ENCODE peak calls at places on chromosomes 16 and 17, in ten cellular contexts. One of them, this sample, is unnamed.

GRCh38 chr17:5911919-5912318 is 158.3 kb upstream of the WSCD1 start:
- DNase-seq in breast epithelium: no peak
- DNase-seq in sigmoid colon: no peak
- DNase-seq in transverse colon: no peak
- DNase-seq in spleen: no peak
- DNase-seq in GM12891: no peak
- DNase-seq in stomach: no peak
- DNase-seq in prostate gland: no peak
- DNase-seq in GM12878: no peak
- DNase-seq in GM12892: no peak
- DNase-seq in this sample: no peak

GRCh38 chr16:78292726-78293380 is 193.4 kb downstream of the WWOX start:
- DNase-seq in prostate gland: no peak
- DNase-seq in stomach: no peak
- DNase-seq in sigmoid colon: no peak
- DNase-seq in GM12892: no peak
- DNase-seq in breast epithelium: peak
- DNase-seq in spleen: no peak
- DNase-seq in GM12878: no peak
- DNase-seq in GM12891: no peak
- DNase-seq in transverse colon: no peak
- DNase-seq in this sample: no peak

GRCh38 chr16:71474864-71475263 is 12.8 kb upstream of the ZNF23 start:
- DNase-seq in prostate gland: no peak
- DNase-seq in sigmoid colon: no peak
- DNase-seq in GM12878: no peak
- DNase-seq in transverse colon: no peak
- DNase-seq in GM12891: no peak
- DNase-seq in spleen: no peak
- DNase-seq in breast epithelium: no peak
- DNase-seq in GM12892: no peak
- DNase-seq in stomach: no peak
- DNase-seq in this sample: no peak

GRCh38 chr16:17299790-17300189 is 171.0 kb downstream of the XYLT1 start:
- DNase-seq in GM12892: no peak
- DNase-seq in transverse colon: no peak
- DNase-seq in prostate gland: no peak
- DNase-seq in spleen: no peak
- DNase-seq in GM12878: no peak
- DNase-seq in sigmoid colon: no peak
- DNase-seq in GM12891: no peak
- DNase-seq in breast epithelium: no peak
- DNase-seq in stomach: no peak
- DNase-seq in this sample: no peak

GRCh38 chr16:62190426-62190825 is 154.2 kb upstream of the CDH8 start:
- DNase-seq in stomach: no peak
- DNase-seq in spleen: no peak
- DNase-seq in sigmoid colon: no peak
- DNase-seq in GM12891: no peak
- DNase-seq in breast epithelium: no peak
- DNase-seq in transverse colon: no peak
- DNase-seq in prostate gland: no peak
- DNase-seq in GM12892: no peak
- DNase-seq in GM12878: no peak
- DNase-seq in this sample: no peak

GRCh38 chr17:58969612-58970011 is 137.1 kb downstream of the TRIM37 start:
- DNase-seq in spleen: no peak
- DNase-seq in sigmoid colon: no peak
- DNase-seq in GM12878: no peak
- DNase-seq in transverse colon: no peak
- DNase-seq in GM12892: no peak
- DNase-seq in stomach: no peak
- DNase-seq in GM12891: no peak
- DNase-seq in prostate gland: no peak
- DNase-seq in breast epithelium: no peak
- DNase-seq in this sample: no peak

GRCh38 chr16:566475-567361 is at the start of gene NHLRC4:
- DNase-seq in sigmoid colon: peak
- DNase-seq in transverse colon: peak
- DNase-seq in prostate gland: peak
- DNase-seq in GM12891: peak
- DNase-seq in spleen: peak
- DNase-seq in stomach: peak
- DNase-seq in breast epithelium: no peak
- DNase-seq in GM12892: peak
- DNase-seq in GM12878: no peak
- DNase-seq in this sample: no peak

GRCh38 chr17:61970030-61970429 is 42.2 kb upstream of the INTS2 start:
- DNase-seq in transverse colon: no peak
- DNase-seq in spleen: no peak
- DNase-seq in prostate gland: no peak
- DNase-seq in GM12891: no peak
- DNase-seq in breast epithelium: no peak
- DNase-seq in GM12878: no peak
- DNase-seq in sigmoid colon: no peak
- DNase-seq in GM12892: no peak
- DNase-seq in stomach: no peak
- DNase-seq in this sample: no peak

GRCh38 chr16:70804153-70804728 is 3.3 kb upstream of the VAC14 start:
- DNase-seq in stomach: no peak
- DNase-seq in GM12892: no peak
- DNase-seq in breast epithelium: no peak
- DNase-seq in prostate gland: no peak
- DNase-seq in GM12878: no peak
- DNase-seq in GM12891: no peak
- DNase-seq in transverse colon: no peak
- DNase-seq in sigmoid colon: no peak
- DNase-seq in spleen: no peak
- DNase-seq in this sample: no peak

GRCh38 chr16:28289106-28289505 is 3.2 kb upstream of the SBK1 start:
- DNase-seq in spleen: no peak
- DNase-seq in sigmoid colon: no peak
- DNase-seq in GM12892: no peak
- DNase-seq in stomach: no peak
- DNase-seq in GM12878: no peak
- DNase-seq in prostate gland: no peak
- DNase-seq in transverse colon: no peak
- DNase-seq in breast epithelium: no peak
- DNase-seq in GM12891: no peak
- DNase-seq in this sample: no peak

GRCh38 chr17:12180644-12181261 is 160.1 kb downstream of the MAP2K4 start:
- DNase-seq in GM12891: no peak
- DNase-seq in spleen: no peak
- DNase-seq in transverse colon: peak
- DNase-seq in sigmoid colon: no peak
- DNase-seq in stomach: no peak
- DNase-seq in GM12878: peak
- DNase-seq in GM12892: no peak
- DNase-seq in prostate gland: peak
- DNase-seq in breast epithelium: no peak
- DNase-seq in this sample: no peak

GRCh38 chr16:65618335-65618734 is 496.5 kb upstream of the CDH11 start:
- DNase-seq in GM12892: no peak
- DNase-seq in GM12878: no peak
- DNase-seq in spleen: no peak
- DNase-seq in stomach: no peak
- DNase-seq in prostate gland: no peak
- DNase-seq in GM12891: no peak
- DNase-seq in transverse colon: no peak
- DNase-seq in sigmoid colon: no peak
- DNase-seq in breast epithelium: no peak
- DNase-seq in this sample: no peak

GRCh38 chr16:48734220-48734619 is 124.2 kb upstream of the N4BP1 start:
- DNase-seq in spleen: no peak
- DNase-seq in breast epithelium: no peak
- DNase-seq in GM12891: no peak
- DNase-seq in GM12892: no peak
- DNase-seq in transverse colon: no peak
- DNase-seq in stomach: no peak
- DNase-seq in prostate gland: no peak
- DNase-seq in sigmoid colon: no peak
- DNase-seq in GM12878: no peak
- DNase-seq in this sample: no peak

GRCh38 chr17:73228748-73229236 is 32.9 kb downstream of the CPSF4L start:
- DNase-seq in prostate gland: peak
- DNase-seq in breast epithelium: peak
- DNase-seq in GM12892: peak
- DNase-seq in transverse colon: peak
- DNase-seq in GM12878: no peak
- DNase-seq in spleen: no peak
- DNase-seq in stomach: peak
- DNase-seq in sigmoid colon: peak
- DNase-seq in GM12891: peak
- DNase-seq in this sample: peak

GRCh38 chr16:25093208-25094061 is 18.1 kb upstream of the LCMT1 start:
- DNase-seq in stomach: no peak
- DNase-seq in GM12891: no peak
- DNase-seq in sigmoid colon: no peak
- DNase-seq in prostate gland: no peak
- DNase-seq in spleen: no peak
- DNase-seq in breast epithelium: no peak
- DNase-seq in GM12878: no peak
- DNase-seq in transverse colon: no peak
- DNase-seq in GM12892: no peak
- DNase-seq in this sample: no peak

DNA sequence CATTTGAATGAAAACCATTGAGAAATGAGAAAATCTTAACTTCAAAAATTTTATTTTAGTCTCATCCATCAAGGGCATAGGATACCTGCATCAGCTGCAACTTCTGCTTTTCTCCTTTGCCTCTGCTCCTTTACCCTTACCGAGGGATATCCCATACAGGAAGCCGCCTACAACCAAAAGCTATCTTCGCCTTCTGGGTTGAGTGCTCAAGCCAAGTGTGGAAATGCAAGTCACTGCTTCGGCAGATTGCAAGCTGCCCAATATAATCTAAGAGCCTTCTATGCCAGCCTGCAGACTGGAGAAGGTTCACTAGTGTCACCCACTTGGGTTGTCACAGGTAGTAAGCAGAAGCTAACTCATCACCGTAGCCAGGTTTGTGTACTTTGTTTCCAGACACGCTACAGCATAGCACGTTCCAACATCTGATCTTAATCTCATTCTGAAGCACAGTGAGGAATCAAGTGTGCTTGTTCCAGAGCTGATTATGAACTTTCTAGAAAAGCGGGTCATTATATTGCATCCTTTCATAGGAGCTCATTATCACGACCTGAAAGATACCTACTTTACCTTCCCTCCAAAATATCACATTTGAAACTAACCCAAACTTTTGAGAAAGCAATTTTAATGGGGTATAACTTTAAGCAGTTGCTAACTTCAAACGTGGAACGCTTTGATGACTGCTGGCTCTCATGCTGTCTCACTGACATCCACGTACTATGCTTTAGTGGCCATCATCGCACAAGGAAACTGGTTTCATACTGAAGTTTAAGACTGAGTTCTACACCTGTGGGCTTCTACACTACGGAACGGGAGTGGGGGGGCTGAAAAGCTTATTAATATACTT is 8.0 kb upstream of the UNK start:
- DNase-seq in GM12878: no peak
- DNase-seq in breast epithelium: no peak
- DNase-seq in stomach: no peak
- DNase-seq in transverse colon: no peak
- DNase-seq in spleen: peak
- DNase-seq in prostate gland: no peak
- DNase-seq in sigmoid colon: peak
- DNase-seq in GM12891: no peak
- DNase-seq in GM12892: no peak
- DNase-seq in this sample: peak
- TF ChIP-seq POLR2AphosphoS5 in GM12878: peak
- TF ChIP-seq POLR2AphosphoS5 in breast epithelium: peak
- TF ChIP-seq POLR2AphosphoS5 in stomach: peak
- TF ChIP-seq POLR2AphosphoS5 in transverse colon: no peak
- TF ChIP-seq POLR2AphosphoS5 in spleen: no peak
- TF ChIP-seq POLR2AphosphoS5 in prostate gland: peak
- TF ChIP-seq POLR2AphosphoS5 in sigmoid colon: no peak
- TF ChIP-seq POLR2AphosphoS5 in GM12891: peak
- TF ChIP-seq POLR2AphosphoS5 in GM12892: peak
- TF ChIP-seq POLR2AphosphoS5 in this sample: no peak

GRCh38 chr17:76643553-76644148 is at the start of gene ST6GALNAC1:
- DNase-seq in GM12892: no peak
- DNase-seq in stomach: peak
- DNase-seq in GM12891: no peak
- DNase-seq in breast epithelium: no peak
- DNase-seq in transverse colon: peak
- DNase-seq in sigmoid colon: peak
- DNase-seq in GM12878: no peak
- DNase-seq in spleen: no peak
- DNase-seq in prostate gland: peak
- DNase-seq in this sample: peak
- TF ChIP-seq POLR2A in GM12892: no peak
- TF ChIP-seq POLR2A in stomach: no peak
- TF ChIP-seq POLR2A in GM12891: no peak
- TF ChIP-seq POLR2A in breast epithelium: no peak
- TF ChIP-seq POLR2A in transverse colon: peak
- TF ChIP-seq POLR2A in sigmoid colon: no peak
- TF ChIP-seq POLR2A in GM12878: no peak
- TF ChIP-seq POLR2A in spleen: no peak
- TF ChIP-seq POLR2A in prostate gland: peak
- TF ChIP-seq POLR2A in this sample: no peak

GRCh38 chr17:15307686-15308085 is 33.7 kb downstream of the TEKT3 start:
- DNase-seq in GM12878: no peak
- DNase-seq in GM12892: no peak
- DNase-seq in prostate gland: no peak
- DNase-seq in breast epithelium: no peak
- DNase-seq in transverse colon: peak
- DNase-seq in stomach: no peak
- DNase-seq in GM12891: no peak
- DNase-seq in sigmoid colon: peak
- DNase-seq in spleen: no peak
- DNase-seq in this sample: no peak
- TF ChIP-seq POLR2AphosphoS5 in GM12878: no peak
- TF ChIP-seq POLR2AphosphoS5 in GM12892: no peak
- TF ChIP-seq POLR2AphosphoS5 in prostate gland: no peak
- TF ChIP-seq POLR2AphosphoS5 in breast epithelium: no peak
- TF ChIP-seq POLR2AphosphoS5 in transverse colon: peak
- TF ChIP-seq POLR2AphosphoS5 in stomach: no peak
- TF ChIP-seq POLR2AphosphoS5 in GM12891: no peak
- TF ChIP-seq POLR2AphosphoS5 in sigmoid colon: peak
- TF ChIP-seq POLR2AphosphoS5 in spleen: no peak
- TF ChIP-seq POLR2AphosphoS5 in this sample: no peak

DNA sequence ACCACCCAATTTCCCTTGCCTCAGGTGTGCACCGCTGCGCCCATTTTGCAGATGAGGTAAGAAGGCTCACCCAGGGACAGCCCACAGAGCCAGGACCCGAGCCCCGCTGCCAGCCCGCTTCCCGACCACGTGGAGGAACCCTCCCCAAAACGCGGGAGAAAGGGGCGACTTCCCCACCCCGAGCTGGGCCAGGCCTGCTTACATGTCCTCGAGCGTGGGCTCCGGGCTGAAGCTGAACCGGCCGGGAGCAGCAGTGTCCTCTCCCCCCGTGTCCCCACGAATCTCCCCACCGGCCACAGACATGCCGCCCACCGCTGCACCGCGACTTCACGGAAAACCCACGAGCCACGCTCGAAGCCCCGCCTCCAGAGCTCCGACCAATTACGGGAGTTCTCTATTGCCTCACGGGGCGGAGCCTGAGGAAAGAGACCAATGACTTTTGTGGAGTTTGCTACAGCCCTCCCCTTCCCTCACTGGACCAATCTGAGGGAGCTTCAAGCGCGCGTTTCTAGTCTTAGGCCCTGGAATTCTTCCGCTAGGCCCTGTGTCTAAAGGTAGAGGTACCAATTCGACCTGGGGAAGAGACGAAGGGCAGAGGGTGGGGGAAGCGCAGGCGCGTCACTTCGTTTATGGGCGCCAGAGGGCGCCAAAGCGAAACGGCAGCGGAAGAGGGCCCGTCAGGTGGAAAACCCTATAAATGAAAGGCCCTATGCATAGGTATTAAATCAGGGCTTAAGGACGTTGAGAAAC is at the start of gene DCTPP1:
- DNase-seq in spleen: peak
- DNase-seq in prostate gland: peak
- DNase-seq in breast epithelium: peak
- DNase-seq in sigmoid colon: peak
- DNase-seq in GM12892: peak
- DNase-seq in stomach: peak
- DNase-seq in GM12878: peak
- DNase-seq in transverse colon: peak
- DNase-seq in GM12891: peak
- DNase-seq in this sample: peak
- TF ChIP-seq POLR2A in spleen: no peak
- TF ChIP-seq POLR2A in prostate gland: peak
- TF ChIP-seq POLR2A in breast epithelium: no peak
- TF ChIP-seq POLR2A in sigmoid colon: no peak
- TF ChIP-seq POLR2A in GM12892: peak
- TF ChIP-seq POLR2A in stomach: no peak
- TF ChIP-seq POLR2A in GM12878: peak
- TF ChIP-seq POLR2A in transverse colon: peak
- TF ChIP-seq POLR2A in GM12891: peak
- TF ChIP-seq POLR2A in this sample: no peak

This sample was measured in suprapubic skin.